ENCODE peak calls at places on chromosomes 7 and 10, in six cellular contexts. I, G, Z, F, K and W are unnamed samples.

GRCh38 chr7:92749327-92749730 is 87.0 kb downstream of the CDK6 start:
- DNase-seq in I (no peak), G (no peak), Z (no peak), F (no peak), K (no peak), W (no peak)

GRCh38 chr7:98341106-98341505 is 59.6 kb downstream of the BRI3 start:
- DNase-seq in I (no peak), G (no peak), Z (no peak), F (peak), K (no peak), W (no peak)

GRCh38 chr10:48199580-48200377 is 74.7 kb downstream of the FRMPD2 start:
- DNase-seq in I (no peak), G (no peak), Z (no peak), F (no peak), K (no peak), W (no peak)

GRCh38 chr7:28830831-28831230 is 127.3 kb downstream of the TRIL start:
- DNase-seq in I (no peak), G (no peak), Z (no peak), F (no peak), K (no peak), W (no peak)

GRCh38 chr7:142496545-142496991 is 238.7 kb upstream of the PRSS58 start:
- DNase-seq in I (no peak), G (no peak), Z (peak), F (no peak), K (no peak), W (peak)

GRCh38 chr10:79305988-79306387 is 41.3 kb upstream of the PPIF start:
- DNase-seq in I (no peak), G (no peak), Z (no peak), F (no peak), K (no peak), W (no peak)

GRCh38 chr7:95509199-95509598 is 23.5 kb downstream of the ASB4 start:
- DNase-seq in I (no peak), G (no peak), Z (no peak), F (peak), K (no peak), W (no peak)

GRCh38 chr10:131323880-131324279 is 12.4 kb upstream of the TCERG1L start:
- DNase-seq in I (no peak), G (no peak), Z (no peak), F (no peak), K (no peak), W (no peak)

GRCh38 chr7:108335264-108335918 is 120.8 kb downstream of the NRCAM start:
- DNase-seq in I (peak), G (no peak), Z (peak), F (no peak), K (no peak), W (no peak)

GRCh38 chr10:48690791-48691660 is 6.4 kb downstream of the WDFY4 start:
- DNase-seq in I (no peak), G (no peak), Z (no peak), F (no peak), K (no peak), W (no peak)

GRCh38 chr7:156942708-156943090 is 6.8 kb upstream of the NOM1 start:
- DNase-seq in I (no peak), G (no peak), Z (no peak), F (no peak), K (no peak), W (no peak)

GRCh38 chr7:13841284-13841683 is 148.2 kb downstream of the ETV1 start:
- DNase-seq in I (no peak), G (no peak), Z (no peak), F (no peak), K (no peak), W (no peak)

GRCh38 chr10:116888380-116889055 is 39.2 kb downstream of the ENO4 start:
- DNase-seq in I (peak), G (no peak), Z (peak), F (peak), K (peak), W (no peak)

GRCh38 chr10:84267503-84268126 is 22.8 kb downstream of the RGR start:
- DNase-seq in I (peak), G (no peak), Z (peak), F (no peak), K (peak), W (no peak)

GRCh38 chr10:126223512-126224067 is 164.7 kb downstream of the ADAM12 start:
- DNase-seq in I (no peak), G (no peak), Z (no peak), F (no peak), K (no peak), W (no peak)

GRCh38 chr10:97499561-97500296 is 1.0 kb downstream of the UBTD1 start:
- DNase-seq in I (peak), G (no peak), Z (no peak), F (no peak), K (peak), W (no peak)

GRCh38 chr7:135801045-135801693 is 52.6 kb upstream of the FAM180A start:
- DNase-seq in I (no peak), G (peak), Z (peak), F (no peak), K (peak), W (peak)

GRCh38 chr10:784759-785538 is 95.5 kb upstream of the DIP2C start:
- DNase-seq in I (peak), G (no peak), Z (peak), F (peak), K (peak), W (no peak)